ENCODE peak calls at places on chromosomes 12 and 14, in six cellular contexts. F is RWPE2, C is IMR-90, N is gastrocnemius medialis, J is HCT116, D is psoas muscle. P is an unnamed sample. For H3K4me1 and H3K9me3, the result is how much of the 10 kb centered on the place peaks cover.

GRCh38 chr14:32087173-32087861 is 10.2 kb downstream of the ARHGAP5 start:
- DNase-seq in F (no peak), C (peak), N (no peak), J (peak), D (no peak), P (no peak)

GRCh38 chr12:65695077-65695865 is 129.0 kb upstream of the HMGA2 start:
- DNase-seq in F (peak), C (peak), N (no peak), J (peak), D (no peak), P (peak)

GRCh38 chr12:1357171-1357570 is 237.2 kb downstream of the FBXL14 start:
- DNase-seq in F (no peak), C (peak), N (no peak), J (no peak), D (no peak), P (no peak)

GRCh38 chr12:65960820-65961691 is 136.8 kb downstream of the HMGA2 start:
- DNase-seq in F (no peak), C (peak), N (no peak), J (no peak), D (no peak), P (no peak)

GRCh38 chr12:6724409-6724797 is 557 bp downstream of the COPS7A start:
- DNase-seq in F (no peak), C (peak), N (peak), J (no peak), D (no peak), P (no peak)

GRCh38 chr12:46318037-46318436 is 49.2 kb upstream of the SLC38A1 start:
- DNase-seq in F (no peak), C (no peak), N (no peak), J (no peak), D (no peak), P (no peak)

GRCh38 chr12:59839514-59839913 is 243.7 kb downstream of the SLC16A7 start:
- DNase-seq in F (no peak), C (peak), N (no peak), J (no peak), D (no peak), P (no peak)

GRCh38 chr12:26823391-26823790 is 9.6 kb downstream of the ITPR2 start:
- DNase-seq in F (no peak), C (peak), N (no peak), J (no peak), D (no peak), P (no peak)

GRCh38 chr14:51333901-51334432 is 93.9 kb downstream of the TMX1 start:
- DNase-seq in F (no peak), C (peak), N (no peak), J (no peak), D (no peak), P (no peak)

DNA sequence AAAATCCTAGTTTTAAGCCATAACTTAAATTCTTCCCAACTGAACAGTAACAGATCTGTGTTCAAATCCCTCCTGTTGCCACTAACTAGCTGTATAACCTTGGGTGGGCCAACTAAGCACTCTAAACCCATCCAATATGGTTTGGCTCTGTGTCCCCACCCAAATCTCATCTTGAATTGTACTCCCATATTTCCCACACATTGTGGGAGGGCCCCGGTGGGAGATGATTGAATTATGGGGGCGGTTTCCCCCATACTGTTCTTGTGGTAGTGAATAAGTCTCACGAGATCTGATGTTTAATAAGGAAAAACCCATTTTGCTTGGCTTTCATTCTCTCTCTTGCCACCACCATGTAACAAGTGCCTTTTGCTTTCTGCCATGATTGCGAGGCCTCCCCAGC is 1.2 kb upstream of the KRT4 start:
- DNase-seq in F (no peak), C (no peak), N (no peak), J (no peak), D (no peak), P (no peak)
- H3K4me1 ChIP-seq in F (under half), C (under half), N (under half), J (under half), D (under half), P (under half)

GRCh38 chr14:35696575-35696974 is 112.5 kb downstream of the RALGAPA1 start:
- DNase-seq in F (no peak), C (no peak), N (no peak), J (no peak), D (no peak), P (no peak)
- H3K9me3 ChIP-seq in F (under half), C (under half), N (under half), J (under half), D (under half), P (under half)

DNA sequence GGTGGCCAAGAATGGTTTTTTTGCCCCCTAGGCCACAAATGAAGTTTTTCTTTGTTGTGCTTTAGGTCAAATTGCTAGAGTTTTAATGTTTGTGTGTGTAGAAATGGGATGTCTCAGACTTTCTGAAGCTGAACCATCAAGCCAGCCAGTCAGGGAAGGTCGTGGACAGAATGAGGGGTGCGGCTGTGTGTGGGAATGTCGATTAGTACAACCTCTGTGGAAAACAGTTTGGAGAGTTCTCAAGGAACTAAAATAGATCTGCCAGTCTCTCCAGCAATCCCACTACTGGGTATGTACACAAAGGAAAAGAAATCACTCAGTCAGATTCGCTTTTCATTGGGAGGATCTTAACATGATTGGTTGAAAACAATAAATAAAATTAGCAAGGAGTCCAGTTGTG is 44.5 kb downstream of the ACACB start:
- DNase-seq in F (no peak), C (no peak), N (no peak), J (no peak), D (no peak), P (no peak)
- H3K27ac ChIP-seq in F (no peak), C (no peak), N (peak), J (no peak), D (peak), P (no peak)

GRCh38 chr14:55271572-55272414 is 572 bp downstream of the FBXO34 start:
- DNase-seq in F (peak), C (peak), N (peak), J (peak), D (peak), P (peak)
- H3K4me1 ChIP-seq in F (under half), C (under half), N (under half), J (under half), D (under half), P (under half)

GRCh38 chr12:34390171-34390841 is 368.0 kb downstream of the ALG10 start:
- DNase-seq in F (peak), C (no peak), N (no peak), J (no peak), D (peak), P (peak)

GRCh38 chr12:34387711-34388635 is 365.7 kb downstream of the ALG10 start:
- DNase-seq in F (no peak), C (no peak), N (no peak), J (no peak), D (peak), P (no peak)

GRCh38 chr12:34386621-34387255 is 364.4 kb downstream of the ALG10 start:
- DNase-seq in F (no peak), C (no peak), N (no peak), J (no peak), D (no peak), P (no peak)

GRCh38 chr12:34389378-34390170 is 367.3 kb downstream of the ALG10 start:
- DNase-seq in F (peak), C (no peak), N (no peak), J (no peak), D (peak), P (peak)

GRCh38 chr12:34388636-34389377 is 366.5 kb downstream of the ALG10 start:
- DNase-seq in F (no peak), C (no peak), N (no peak), J (no peak), D (peak), P (peak)
- H3K9me3 ChIP-seq in F (under half), C (half or more), N (under half), J (under half), D (under half), P (half or more)

GRCh38 chr14:38254565-38255407 is 1.1 kb downstream of the CLEC14A start:
- DNase-seq in F (no peak), C (no peak), N (no peak), J (no peak), D (peak), P (no peak)

GRCh38 chr14:38255408-38255672 is 553 bp downstream of the CLEC14A start:
- DNase-seq in F (no peak), C (no peak), N (no peak), J (no peak), D (peak), P (no peak)

GRCh38 chr14:38250316-38250715 is 5.6 kb downstream of the CLEC14A start:
- DNase-seq in F (no peak), C (peak), N (no peak), J (no peak), D (no peak), P (no peak)

GRCh38 chr14:38248629-38249028 is 7.3 kb downstream of the CLEC14A start:
- DNase-seq in F (no peak), C (no peak), N (no peak), J (no peak), D (no peak), P (no peak)

GRCh38 chr14:38252066-38252710 is 3.7 kb downstream of the CLEC14A start:
- DNase-seq in F (no peak), C (no peak), N (no peak), J (no peak), D (no peak), P (no peak)
- H3K27ac ChIP-seq in F (no peak), C (no peak), N (peak), J (no peak), D (peak), P (no peak)

GRCh38 chr12:113260127-113260526 is 38.9 kb downstream of the TPCN1 start:
- DNase-seq in F (no peak), C (no peak), N (peak), J (no peak), D (peak), P (no peak)

GRCh38 chr12:113263431-113263963 is 42.2 kb downstream of the TPCN1 start:
- DNase-seq in F (no peak), C (no peak), N (no peak), J (no peak), D (peak), P (no peak)

GRCh38 chr12:113260636-113261300 is 39.5 kb downstream of the TPCN1 start:
- DNase-seq in F (no peak), C (no peak), N (no peak), J (no peak), D (peak), P (no peak)

GRCh38 chr12:113261847-113262470 is 40.7 kb downstream of the TPCN1 start:
- DNase-seq in F (no peak), C (peak), N (no peak), J (no peak), D (peak), P (no peak)

GRCh38 chr12:113262710-113263109 is 41.4 kb downstream of the TPCN1 start:
- DNase-seq in F (no peak), C (no peak), N (no peak), J (no peak), D (peak), P (no peak)
- H3K4me1 ChIP-seq in F (under half), C (under half), N (under half), J (under half), D (under half), P (under half)